ENCODE peak calls at places on chromosomes 7 and 10, in five cellular contexts. Z, Q, X, M and J are unnamed samples.

GRCh38 chr7:40243076-40243475 is 108.3 kb downstream of the SUGCT start:
- DNase-seq in Z (no peak), Q (no peak), X (no peak), M (no peak), J (no peak)

GRCh38 chr7:158377800-158378623 is 209.6 kb downstream of the PTPRN2 start:
- DNase-seq in Z (no peak), Q (no peak), X (no peak), M (no peak), J (no peak)

GRCh38 chr10:13670311-13670710 is 83.5 kb downstream of the PRPF18 start:
- DNase-seq in Z (no peak), Q (no peak), X (no peak), M (no peak), J (no peak)

GRCh38 chr7:100372256-100372655 is 1.0 kb upstream of the PILRA start:
- DNase-seq in Z (no peak), Q (no peak), X (no peak), M (peak; percentile 8), J (peak; percentile 66)

GRCh38 chr7:18693826-18694225 is 198.3 kb downstream of the HDAC9 start:
- DNase-seq in Z (no peak), Q (no peak), X (no peak), M (no peak), J (peak; percentile 78)

GRCh38 chr10:31707578-31708411 is 220.8 kb downstream of the ARHGAP12 start:
- DNase-seq in Z (no peak), Q (peak; percentile 32), X (no peak), M (peak; percentile 32), J (peak; percentile 92)

GRCh38 chr7:32119790-32120196 is 49.6 kb upstream of the PDE1C start:
- DNase-seq in Z (no peak), Q (no peak), X (no peak), M (no peak), J (no peak)

GRCh38 chr7:18165176-18165575 is 137.5 kb upstream of the PRPS1L1 start:
- DNase-seq in Z (no peak), Q (no peak), X (no peak), M (no peak), J (no peak)

GRCh38 chr10:17787087-17787942 is 21.8 kb upstream of the MRC1 start:
- DNase-seq in Z (no peak), Q (peak; percentile 41), X (no peak), M (peak; percentile 67), J (peak; percentile 94)

GRCh38 chr10:17736223-17736622 is 15.8 kb upstream of the TMEM236 start:
- DNase-seq in Z (no peak), Q (no peak), X (no peak), M (no peak), J (no peak)

GRCh38 chr10:1168763-1169162 is 112.6 kb downstream of the WDR37 start:
- DNase-seq in Z (no peak), Q (no peak), X (no peak), M (no peak), J (no peak)

GRCh38 chr10:133127291-133128125 is 32.5 kb upstream of the KNDC1 start:
- DNase-seq in Z (no peak), Q (no peak), X (peak; percentile 38), M (no peak), J (no peak)

GRCh38 chr10:51325649-51326048 is 251.4 kb downstream of the PRKG1 start:
- DNase-seq in Z (no peak), Q (no peak), X (no peak), M (no peak), J (no peak)

GRCh38 chr10:28951484-28951883 is 274.2 kb downstream of the BAMBI start:
- DNase-seq in Z (no peak), Q (no peak), X (no peak), M (no peak), J (no peak)

GRCh38 chr10:60818134-60818770 is 40.0 kb downstream of the CDK1 start:
- DNase-seq in Z (no peak), Q (peak; percentile 66), X (no peak), M (no peak), J (peak; percentile 87)

GRCh38 chr7:131234719-131235488 is 92.8 kb upstream of the MKLN1 start:
- DNase-seq in Z (no peak), Q (peak; percentile 47), X (no peak), M (no peak), J (no peak)

GRCh38 chr10:98331888-98332287 is 63.9 kb upstream of the LOXL4 start:
- DNase-seq in Z (no peak), Q (no peak), X (no peak), M (no peak), J (no peak)

GRCh38 chr10:78980354-78980753 is 88.4 kb upstream of the ZMIZ1 start:
- DNase-seq in Z (no peak), Q (no peak), X (no peak), M (no peak), J (no peak)

GRCh38 chr7:27873981-27874957 is 134.3 kb downstream of the TAX1BP1 start:
- DNase-seq in Z (no peak), Q (peak; percentile 26), X (no peak), M (no peak), J (peak; percentile 72)

GRCh38 chr10:1374901-1375804 is 319.0 kb downstream of the WDR37 start:
- DNase-seq in Z (no peak), Q (no peak), X (no peak), M (no peak), J (no peak)

GRCh38 chr10:133455611-133456031 is 1.9 kb downstream of the SCART1 start:
- DNase-seq in Z (no peak), Q (no peak), X (no peak), M (no peak), J (no peak)

GRCh38 chr10:132292972-132293415 is 14.8 kb downstream of the STK32C start:
- DNase-seq in Z (no peak), Q (peak; percentile 76), X (no peak), M (no peak), J (no peak)

GRCh38 chr10:123640016-123640535 is 26.1 kb upstream of the GPR26 start:
- DNase-seq in Z (no peak), Q (no peak), X (no peak), M (no peak), J (peak; percentile 55)

GRCh38 chr10:101774589-101775272 is 1.2 kb downstream of the FGF8 start:
- DNase-seq in Z (no peak), Q (no peak), X (no peak), M (no peak), J (no peak)

GRCh38 chr10:17146888-17147287 is 17.3 kb upstream of the CUBN start:
- DNase-seq in Z (no peak), Q (no peak), X (no peak), M (no peak), J (no peak)

GRCh38 chr10:56605043-56605442 is 244.0 kb upstream of the ZWINT start:
- DNase-seq in Z (no peak), Q (no peak), X (no peak), M (no peak), J (no peak)

GRCh38 chr10:116748041-116748440 is 5.7 kb upstream of the HSPA12A start:
- DNase-seq in Z (no peak), Q (no peak), X (no peak), M (no peak), J (peak; percentile 63)

GRCh38 chr10:30182191-30183075 is 123.0 kb upstream of the JCAD start:
- DNase-seq in Z (peak; percentile 57), Q (no peak), X (no peak), M (peak; percentile 93), J (peak; percentile 97)

GRCh38 chr7:110130669-110131068 is 960.3 kb upstream of the LRRN3 start:
- DNase-seq in Z (no peak), Q (no peak), X (no peak), M (no peak), J (no peak)

GRCh38 chr7:152673902-152674301 is 2.0 kb downstream of the XRCC2 start:
- DNase-seq in Z (no peak), Q (no peak), X (no peak), M (no peak), J (no peak)

GRCh38 chr10:71927669-71928592 is 36.3 kb upstream of the CHST3 start:
- DNase-seq in Z (no peak), Q (no peak), X (no peak), M (no peak), J (peak; percentile 73)

GRCh38 chr10:104922810-104923209 is 281.7 kb downstream of the SORCS3 start:
- DNase-seq in Z (no peak), Q (no peak), X (no peak), M (no peak), J (no peak)

GRCh38 chr10:132224343-132225072 is 37.8 kb downstream of the DPYSL4 start:
- DNase-seq in Z (no peak), Q (no peak), X (no peak), M (no peak), J (no peak)

GRCh38 chr10:13390604-13391522 is 42.8 kb upstream of the SEPHS1 start:
- DNase-seq in Z (no peak), Q (peak; percentile 11), X (no peak), M (no peak), J (peak; percentile 7)

GRCh38 chr7:117076426-117076943 is 123.2 kb downstream of the ST7 start:
- DNase-seq in Z (no peak), Q (peak; percentile 72), X (no peak), M (no peak), J (no peak)

GRCh38 chr7:47435889-47436312 is 146.0 kb downstream of the TNS3 start:
- DNase-seq in Z (peak; percentile 53), Q (peak; percentile 85), X (no peak), M (peak; percentile 79), J (peak; percentile 92)